ENCODE peak calls at places on chromosomes 4 and X, in four cellular contexts. N is D341Med, S is NCI-H2081 treated with DMSO at 0.1 percent for 48 hours, F is fibroblast of mammary gland. W is an unnamed sample.
A peak's percentile ranks its signal among the peaks of the same experiment; 100 is the strongest.

GRCh38 chr4:142354794-142355416 is 491.2 kb downstream of the INPP4B start:
- DNase-seq in S (no peak), F (no peak), N (no peak), W (no peak)

GRCh38 chr4:53197760-53198150 is 168.1 kb downstream of the SCFD2 start:
- DNase-seq in F (no peak), N (no peak), S (no peak), W (peak; percentile 39)

GRCh38 chr4:128853741-128854140 is 44.2 kb downstream of the JADE1 start:
- DNase-seq in F (no peak), N (no peak), S (no peak), W (no peak)

GRCh38 chr4:149531861-149532260 is 283.8 kb downstream of the IQCM start:
- DNase-seq in F (peak; percentile 59), N (no peak), S (no peak), W (peak; percentile 20)

GRCh38 chrX:39729834-39730670 is 367.7 kb downstream of the BCOR start:
- DNase-seq in S (no peak), F (no peak), N (peak; percentile 27), W (no peak)

GRCh38 chrX:106894978-106895452 is 8.1 kb downstream of the RIPPLY1 start:
- DNase-seq in S (no peak), F (peak; percentile 75), N (no peak), W (peak; percentile 73)

GRCh38 chrX:17744896-17745523 is 7.7 kb downstream of the SCML1 start:
- DNase-seq in N (no peak), F (peak; percentile 18), S (no peak), W (peak; percentile 22)

GRCh38 chrX:7112071-7112470 is 35.4 kb upstream of the STS start:
- DNase-seq in F (no peak), N (no peak), S (peak; percentile 73), W (no peak)

GRCh38 chr4:48331577-48332340 is 9.6 kb upstream of the SLAIN2 start:
- DNase-seq in F (peak; percentile 86), N (no peak), S (no peak), W (peak; percentile 89)

GRCh38 chrX:6363193-6363592 is 134.5 kb upstream of the NLGN4X start:
- DNase-seq in N (no peak), F (no peak), S (no peak), W (no peak)

GRCh38 chr4:163922302-163922701 is 427.8 kb downstream of the TMA16 start:
- DNase-seq in F (no peak), N (no peak), S (no peak), W (no peak)

GRCh38 chr4:99946346-99947189 is at the start of gene DNAJB14:
- DNase-seq in N (peak; percentile 85), F (peak; percentile 71), S (peak; percentile 14), W (peak; percentile 87)

GRCh38 chr4:169098054-169098896 is 88.2 kb upstream of the CBR4 start:
- DNase-seq in F (no peak), S (no peak), N (no peak), W (peak; percentile 14)

GRCh38 chr4:46124773-46125172 is 919 bp upstream of the GABRG1 start:
- DNase-seq in F (no peak), S (no peak), N (no peak), W (no peak)

GRCh38 chr4:102344520-102344954 is 745 bp downstream of the SLC39A8 start:
- DNase-seq in S (no peak), N (peak; percentile 83), F (peak; percentile 38), W (peak; percentile 52)

GRCh38 chrX:115560211-115560977 is 580 bp upstream of the PLS3 start:
- DNase-seq in N (peak; percentile 2), S (no peak), F (no peak), W (peak; percentile 64)

GRCh38 chrX:39857780-39858179 is 240.0 kb downstream of the BCOR start:
- DNase-seq in S (no peak), N (no peak), F (no peak), W (no peak)

GRCh38 chr4:972651-973424 is 531 bp downstream of the DGKQ start:
- DNase-seq in F (no peak), S (no peak), N (peak; percentile 67), W (peak; percentile 20)